ENCODE peak calls at places on chromosomes 5 and 9, in seven cellular contexts. X, J, B, Y, W, K and H are unnamed samples.

GRCh38 chr5:78509884-78510769 is 138.4 kb downstream of the LHFPL2 start:
- DNase-seq in X (peak), J (peak), B (no peak), Y (peak), W (peak), K (peak), H (no peak)

GRCh38 chr9:122134822-122135528 is 24.6 kb downstream of the NDUFA8 start:
- DNase-seq in X (no peak), J (peak), B (no peak), Y (no peak), W (no peak), K (no peak), H (no peak)

GRCh38 chr5:154966081-154966841 is 25.4 kb downstream of the MRPL22 start:
- DNase-seq in X (no peak), J (no peak), B (no peak), Y (no peak), W (peak), K (no peak), H (no peak)

GRCh38 chr9:133518193-133518592 is 6.6 kb downstream of the MYMK start:
- DNase-seq in X (no peak), J (no peak), B (no peak), Y (no peak), W (no peak), K (no peak), H (no peak)

GRCh38 chr9:132011896-132012295 is 67.8 kb downstream of the MED27 start:
- DNase-seq in X (no peak), J (no peak), B (no peak), Y (no peak), W (no peak), K (no peak), H (no peak)

GRCh38 chr5:163459888-163460561 is at the start of gene NUDCD2:
- DNase-seq in X (peak), J (peak), B (peak), Y (peak), W (peak), K (peak), H (peak)

GRCh38 chr5:146052780-146053179 is 52.6 kb downstream of the PLAC8L1 start:
- DNase-seq in X (no peak), J (peak), B (no peak), Y (no peak), W (no peak), K (no peak), H (peak)

GRCh38 chr9:13027834-13028233 is 251.7 kb downstream of the MPDZ start:
- DNase-seq in X (no peak), J (no peak), B (no peak), Y (no peak), W (no peak), K (no peak), H (no peak)

GRCh38 chr9:18668944-18669343 is 195.0 kb downstream of the ADAMTSL1 start:
- DNase-seq in X (no peak), J (no peak), B (no peak), Y (no peak), W (no peak), K (peak), H (no peak)

GRCh38 chr9:35254237-35254636 is 92.4 kb downstream of the UNC13B start:
- DNase-seq in X (no peak), J (no peak), B (no peak), Y (no peak), W (no peak), K (no peak), H (no peak)

GRCh38 chr9:93673271-93673843 is 97.0 kb downstream of the PHF2 start:
- DNase-seq in X (peak), J (no peak), B (no peak), Y (peak), W (peak), K (peak), H (peak)

GRCh38 chr5:39164529-39165402 is 54.6 kb downstream of the FYB1 start:
- DNase-seq in X (no peak), J (no peak), B (no peak), Y (no peak), W (no peak), K (no peak), H (no peak)

GRCh38 chr5:76163111-76163628 is 80.0 kb downstream of the SV2C start:
- DNase-seq in X (no peak), J (no peak), B (no peak), Y (no peak), W (no peak), K (no peak), H (no peak)

GRCh38 chr5:137498736-137499505 is at the start of gene SPOCK1:
- DNase-seq in X (peak), J (peak), B (no peak), Y (peak), W (peak), K (peak), H (peak)

GRCh38 chr5:32543291-32543690 is 42.1 kb upstream of the SUB1 start:
- DNase-seq in X (no peak), J (no peak), B (no peak), Y (no peak), W (no peak), K (no peak), H (no peak)

GRCh38 chr5:52743012-52743411 is 44.7 kb upstream of the ITGA1 start:
- DNase-seq in X (no peak), J (no peak), B (no peak), Y (no peak), W (no peak), K (no peak), H (no peak)

GRCh38 chr5:77863181-77863580 is 87.0 kb upstream of the TBCA start:
- DNase-seq in X (no peak), J (no peak), B (no peak), Y (no peak), W (no peak), K (no peak), H (no peak)

GRCh38 chr5:112125910-112126309 is 293.2 kb downstream of the EPB41L4A start:
- DNase-seq in X (no peak), J (no peak), B (no peak), Y (no peak), W (no peak), K (no peak), H (no peak)

GRCh38 chr5:150129813-150130492 is 25.7 kb downstream of the PDGFRB start:
- DNase-seq in X (peak), J (peak), B (no peak), Y (peak), W (peak), K (peak), H (peak)

GRCh38 chr9:21605489-21605931 is 123.4 kb upstream of the IFNE start:
- DNase-seq in X (no peak), J (no peak), B (peak), Y (no peak), W (no peak), K (no peak), H (no peak)

GRCh38 chr5:72624641-72625236 is 117.5 kb upstream of the ZNF366 start:
- DNase-seq in X (no peak), J (no peak), B (no peak), Y (no peak), W (peak), K (no peak), H (no peak)

GRCh38 chr5:31530541-31531265 is 1.2 kb downstream of the DROSHA start:
- DNase-seq in X (no peak), J (no peak), B (no peak), Y (no peak), W (no peak), K (no peak), H (no peak)

GRCh38 chr5:154202379-154203260 is 12.1 kb downstream of the GALNT10 start:
- DNase-seq in X (no peak), J (no peak), B (no peak), Y (no peak), W (no peak), K (peak), H (no peak)

GRCh38 chr5:57989378-57989777 is 470.5 kb downstream of the PLK2 start:
- DNase-seq in X (no peak), J (no peak), B (no peak), Y (no peak), W (no peak), K (no peak), H (no peak)

GRCh38 chr5:159459951-159460538 is 129.8 kb upstream of the IL12B start:
- DNase-seq in X (no peak), J (no peak), B (no peak), Y (no peak), W (no peak), K (no peak), H (no peak)

GRCh38 chr9:71589612-71590011 is 178.7 kb downstream of the CEMIP2 start:
- DNase-seq in X (no peak), J (no peak), B (no peak), Y (no peak), W (peak), K (no peak), H (no peak)

GRCh38 chr5:159469496-159470370 is 139.4 kb upstream of the IL12B start:
- DNase-seq in X (no peak), J (peak), B (no peak), Y (no peak), W (no peak), K (no peak), H (peak)

GRCh38 chr9:97740848-97741821 is 44.0 kb upstream of the XPA start:
- DNase-seq in X (peak), J (peak), B (no peak), Y (peak), W (peak), K (peak), H (no peak)

GRCh38 chr9:97742545-97742944 is 45.4 kb upstream of the XPA start:
- DNase-seq in X (no peak), J (no peak), B (no peak), Y (peak), W (no peak), K (no peak), H (no peak)

GRCh38 chr9:97737429-97737828 is 40.3 kb upstream of the XPA start:
- DNase-seq in X (no peak), J (peak), B (no peak), Y (peak), W (no peak), K (no peak), H (peak)

GRCh38 chr9:97744710-97745708 is 47.9 kb upstream of the XPA start:
- DNase-seq in X (no peak), J (peak), B (no peak), Y (no peak), W (no peak), K (no peak), H (no peak)

DNA sequence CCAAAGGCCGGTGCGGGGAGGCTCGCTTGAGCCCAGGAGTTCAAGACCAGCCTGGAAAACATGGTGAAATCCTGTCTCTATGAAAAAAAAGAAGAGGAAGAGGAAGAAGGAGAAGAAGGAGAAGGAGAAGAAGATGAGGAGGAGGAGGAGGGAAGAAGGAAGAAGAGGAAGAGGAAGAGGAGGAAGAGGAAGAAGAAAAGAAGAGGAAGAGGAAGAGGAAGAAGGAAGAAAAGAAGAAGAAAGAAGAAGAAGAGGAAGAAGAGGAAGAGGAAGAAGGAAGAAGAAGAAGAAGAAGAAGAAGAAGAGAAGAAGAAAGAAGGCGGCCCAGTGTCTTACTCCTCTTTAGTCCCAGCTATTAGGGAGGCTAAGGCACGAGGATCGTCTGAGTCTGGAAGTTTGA is 44.8 kb upstream of the XPA start:
- DNase-seq in X (no peak), J (no peak), B (no peak), Y (no peak), W (no peak), K (no peak), H (no peak)
- TF ChIP-seq CTCF in X (no peak), J (no peak), B (no peak), Y (no peak), W (no peak), K (no peak), H (no peak)

GRCh38 chr9:120642129-120642528 is 62.2 kb upstream of the CDK5RAP2 start:
- DNase-seq in X (no peak), J (no peak), B (no peak), Y (no peak), W (no peak), K (no peak), H (no peak)
- H3K27ac ChIP-seq in X (peak), J (no peak), B (no peak), Y (no peak), W (no peak), K (no peak), H (no peak)

DNA sequence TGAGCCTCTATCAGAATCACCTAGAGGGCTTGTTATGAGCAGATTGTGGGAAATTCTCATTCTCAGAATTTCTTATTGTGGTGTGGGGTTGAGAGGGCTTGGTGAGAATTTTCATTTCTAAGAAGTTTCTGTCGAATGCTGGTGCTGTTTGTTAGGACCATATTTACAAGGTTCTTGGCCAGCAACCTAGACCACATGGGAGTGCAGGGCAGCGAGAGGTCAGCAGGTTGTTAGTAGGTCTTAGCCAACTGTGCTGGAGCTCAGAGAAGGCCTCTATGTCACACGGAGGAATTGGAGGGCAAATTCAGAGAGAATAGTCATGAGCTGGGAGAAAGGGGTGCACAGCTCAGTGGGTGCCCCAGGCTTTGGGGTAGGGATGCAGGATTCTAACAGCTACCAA is 357.0 kb downstream of the LRRC70 start:
- DNase-seq in X (no peak), J (no peak), B (no peak), Y (no peak), W (no peak), K (no peak), H (no peak)
- TF ChIP-seq CTCF in X (no peak), J (no peak), B (no peak), Y (no peak), W (no peak), K (no peak), H (no peak)

DNA sequence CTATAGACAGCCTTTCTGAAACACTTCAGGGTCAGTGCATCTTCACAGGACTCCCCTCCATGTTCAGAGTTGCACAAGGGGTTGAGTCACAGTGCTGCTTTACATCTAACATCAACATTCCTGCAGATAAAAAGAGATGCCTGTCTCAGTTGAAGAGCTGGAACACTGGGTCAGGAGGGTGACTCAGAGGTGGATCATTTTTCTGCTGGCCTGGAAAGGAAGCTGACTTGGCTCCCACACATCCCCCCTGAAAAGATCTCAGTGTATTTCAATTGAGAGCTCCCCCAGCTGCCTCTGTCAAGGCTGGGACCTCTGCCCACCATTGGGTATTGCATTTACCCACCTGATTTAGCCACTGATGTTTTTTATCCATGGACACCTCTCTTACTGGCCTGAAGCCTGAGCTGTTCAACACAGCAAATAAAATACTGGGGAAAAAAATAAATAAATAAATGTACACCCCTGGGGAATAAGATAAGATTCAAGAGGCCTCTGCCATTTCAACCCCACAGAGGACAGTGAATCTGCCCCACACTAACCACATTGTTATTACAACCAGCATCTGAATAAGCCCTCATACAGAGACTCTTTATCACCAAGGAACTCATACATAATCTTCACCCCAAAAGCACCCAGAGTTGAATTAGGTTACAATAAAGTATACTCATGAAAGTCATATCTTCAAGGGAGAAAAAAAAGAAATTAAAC is 716.4 kb downstream of the SEMA5A start:
- DNase-seq in X (no peak), J (no peak), B (peak), Y (no peak), W (no peak), K (no peak), H (no peak)
- H3K27ac ChIP-seq in X (no peak), J (no peak), B (peak), Y (no peak), W (no peak), K (no peak), H (no peak)

GRCh38 chr9:111805262-111805661 is 10.5 kb upstream of the SHOC1 start:
- DNase-seq in X (no peak), J (no peak), B (no peak), Y (no peak), W (no peak), K (no peak), H (no peak)
- TF ChIP-seq CTCF in X (no peak), J (no peak), B (no peak), Y (no peak), W (no peak), K (no peak), H (no peak)

GRCh38 chr5:141878186-141878770 is at the start of gene PCDH1:
- DNase-seq in X (no peak), J (peak), B (no peak), Y (peak), W (peak), K (peak), H (peak)
- H3K27ac ChIP-seq in X (peak), J (peak), B (no peak), Y (peak), W (peak), K (peak), H (no peak)

GRCh38 chr9:127634698-127635097 is 22.6 kb downstream of the STXBP1 start:
- DNase-seq in X (no peak), J (no peak), B (no peak), Y (no peak), W (no peak), K (no peak), H (peak)
- TF ChIP-seq CTCF in X (no peak), J (no peak), B (no peak), Y (no peak), W (no peak), K (no peak), H (peak)

GRCh38 chr9:86966852-86967511 is 19.7 kb upstream of the GAS1 start:
- DNase-seq in X (no peak), J (no peak), B (no peak), Y (no peak), W (no peak), K (no peak), H (no peak)
- H3K27ac ChIP-seq in X (no peak), J (no peak), B (no peak), Y (no peak), W (peak), K (peak), H (no peak)

GRCh38 chr9:27311184-27311583 is 14.2 kb upstream of the EQTN start:
- DNase-seq in X (no peak), J (no peak), B (no peak), Y (no peak), W (no peak), K (no peak), H (no peak)
- TF ChIP-seq CTCF in X (no peak), J (no peak), B (no peak), Y (no peak), W (no peak), K (no peak), H (no peak)